ENCODE peak calls at places on chromosomes 7 and 10, in eight cellular contexts. V is upper lobe of left lung; F is ascending aorta; C is neural progenitor cell; H is OCI-LY7; E is spleen; Q is CD4-positive, alpha-beta T cell; K is GM20000. S is an unnamed sample.

GRCh38 chr7:33805630-33806233 is 99.6 kb upstream of the BMPER start:
- DNase-seq in H (no peak), V (no peak), K (no peak), C (no peak), F (no peak), E (no peak), Q (no peak), S (no peak)

GRCh38 chr10:111709630-111710029 is 473.9 kb downstream of the GPAM start:
- DNase-seq in H (no peak), E (no peak), C (no peak), Q (no peak), K (no peak), F (no peak), V (no peak), S (no peak)

GRCh38 chr10:70308121-70309060 is 24.6 kb upstream of the NPFFR1 start:
- DNase-seq in C (no peak), K (no peak), E (no peak), Q (no peak), F (no peak), V (no peak), H (no peak), S (no peak)

GRCh38 chr10:4720463-4720862 is 105.5 kb upstream of the AKR1E2 start:
- DNase-seq in C (no peak), V (no peak), Q (no peak), H (no peak), F (no peak), K (no peak), E (no peak), S (no peak)

GRCh38 chr7:148547946-148548345 is 42.6 kb upstream of the C7orf33 start:
- DNase-seq in V (no peak), C (no peak), E (no peak), H (no peak), K (no peak), Q (no peak), F (no peak), S (no peak)

GRCh38 chr10:121240011-121240410 is 358.2 kb downstream of the FGFR2 start:
- DNase-seq in H (no peak), F (no peak), E (no peak), Q (no peak), V (peak), K (no peak), C (no peak), S (no peak)

GRCh38 chr7:88566174-88566729 is 193.2 kb upstream of the ZNF804B start:
- DNase-seq in Q (no peak), F (no peak), H (no peak), E (no peak), C (no peak), V (no peak), K (no peak), S (no peak)

GRCh38 chr7:71900556-71900955 is 511.6 kb downstream of the CALN1 start:
- DNase-seq in H (no peak), C (no peak), K (no peak), F (no peak), V (no peak), E (no peak), Q (no peak), S (no peak)

GRCh38 chr10:47058961-47059391 is 147.7 kb downstream of the PTPN20 start:
- DNase-seq in E (peak), Q (no peak), V (no peak), F (no peak), C (no peak), K (no peak), H (no peak), S (no peak)

DNA sequence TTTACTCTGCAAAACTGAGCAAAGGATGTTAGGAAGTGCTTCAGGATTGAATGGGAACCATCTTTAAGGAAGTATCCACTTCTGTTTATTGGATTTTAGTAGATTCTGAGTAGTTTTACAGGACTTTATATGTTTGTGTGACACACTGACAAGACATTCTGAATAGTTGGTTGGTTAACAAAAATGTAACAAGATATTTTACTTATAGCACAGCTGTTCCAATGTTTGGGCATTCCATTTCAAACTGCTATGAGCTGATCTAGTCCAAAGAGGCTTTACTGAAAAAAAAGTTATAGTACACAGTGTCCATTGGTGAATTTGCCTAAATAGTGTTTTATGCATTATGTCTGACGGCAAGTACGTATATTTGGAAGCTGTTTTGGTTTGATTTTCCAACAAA is 99.1 kb downstream of the SAMD9 start:
- DNase-seq in F (no peak), H (no peak), K (no peak), Q (no peak), C (no peak), V (no peak), E (no peak), S (no peak)
- TF ChIP-seq CTCF in F (no peak), H (no peak), K (no peak), Q (no peak), C (no peak), V (no peak), E (no peak), S (no peak)

GRCh38 chr10:102120142-102120986 is at the start of gene LDB1:
- DNase-seq in Q (peak), C (peak), V (peak), F (no peak), H (peak), E (peak), K (peak), S (no peak)
- TF ChIP-seq CTCF in Q (no peak), C (no peak), V (no peak), F (no peak), H (peak), E (no peak), K (no peak), S (no peak)

DNA sequence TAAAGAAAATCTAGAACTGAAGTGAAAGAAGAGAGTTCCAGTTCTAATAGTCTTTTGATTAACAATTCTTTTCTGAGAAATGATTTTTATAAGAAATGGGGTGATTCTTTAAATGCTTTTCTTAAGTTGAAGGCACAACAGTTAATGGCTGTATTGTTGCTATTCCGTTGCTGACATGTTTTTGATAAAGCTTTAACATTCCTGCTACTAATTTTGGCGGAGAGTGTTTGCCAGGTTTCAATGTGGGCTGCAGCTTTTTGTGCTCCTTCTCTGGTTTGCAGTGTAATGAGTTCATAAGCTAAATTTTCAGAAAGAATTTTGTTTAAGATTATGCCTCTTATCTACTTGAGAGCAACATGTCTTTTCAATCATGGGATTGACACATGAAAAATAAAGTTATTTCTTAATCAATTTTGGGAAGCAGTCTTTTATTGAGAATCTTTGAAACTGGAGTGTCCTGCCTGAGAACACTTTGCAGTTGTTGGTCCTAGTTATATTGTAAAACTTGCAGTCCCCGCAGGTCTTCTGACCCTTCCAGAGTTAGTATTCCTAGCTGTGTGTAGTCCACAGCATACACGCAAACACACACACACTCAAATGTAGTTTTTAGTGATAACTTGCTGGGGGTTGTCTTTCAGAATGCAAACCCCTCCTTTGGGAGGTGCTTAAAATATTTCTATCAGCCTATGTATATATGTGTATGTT is 56.7 kb downstream of the COL17A1 start:
- DNase-seq in K (no peak), F (no peak), H (no peak), C (no peak), V (no peak), Q (no peak), E (no peak), S (no peak)
- TF ChIP-seq CTCF in K (no peak), F (no peak), H (no peak), C (no peak), V (no peak), Q (no peak), E (no peak), S (no peak)

DNA sequence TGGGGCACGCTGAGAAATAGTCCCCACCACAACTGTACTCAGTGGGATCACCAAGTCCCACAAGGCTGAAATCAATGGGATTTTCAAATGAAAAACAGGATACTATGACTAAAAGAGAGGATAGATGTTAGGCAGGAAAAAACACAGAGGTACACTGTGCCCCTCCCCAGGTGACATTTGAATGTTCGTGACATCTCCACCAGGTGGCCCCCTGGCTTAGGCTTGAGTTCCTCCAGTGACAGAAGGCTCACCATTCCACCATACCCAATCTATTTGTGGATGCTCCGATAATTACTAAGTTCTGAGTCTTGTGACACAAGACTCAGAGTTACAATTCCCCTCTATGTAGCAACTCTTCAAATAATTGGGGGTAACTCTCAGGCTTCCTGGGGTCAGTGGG is 77.5 kb upstream of the KCNMA1 start:
- DNase-seq in K (no peak), Q (no peak), V (no peak), H (peak), E (no peak), F (no peak), C (no peak), S (no peak)
- TF ChIP-seq CTCF in K (peak), Q (no peak), V (no peak), H (peak), E (no peak), F (no peak), C (peak), S (no peak)

GRCh38 chr7:106053109-106053508 is 59.0 kb downstream of the SYPL1 start:
- DNase-seq in K (no peak), F (no peak), H (no peak), V (no peak), C (peak), E (no peak), Q (no peak), S (no peak)
- TF ChIP-seq CTCF in K (no peak), F (no peak), H (no peak), V (no peak), C (peak), E (no peak), Q (no peak), S (no peak)

DNA sequence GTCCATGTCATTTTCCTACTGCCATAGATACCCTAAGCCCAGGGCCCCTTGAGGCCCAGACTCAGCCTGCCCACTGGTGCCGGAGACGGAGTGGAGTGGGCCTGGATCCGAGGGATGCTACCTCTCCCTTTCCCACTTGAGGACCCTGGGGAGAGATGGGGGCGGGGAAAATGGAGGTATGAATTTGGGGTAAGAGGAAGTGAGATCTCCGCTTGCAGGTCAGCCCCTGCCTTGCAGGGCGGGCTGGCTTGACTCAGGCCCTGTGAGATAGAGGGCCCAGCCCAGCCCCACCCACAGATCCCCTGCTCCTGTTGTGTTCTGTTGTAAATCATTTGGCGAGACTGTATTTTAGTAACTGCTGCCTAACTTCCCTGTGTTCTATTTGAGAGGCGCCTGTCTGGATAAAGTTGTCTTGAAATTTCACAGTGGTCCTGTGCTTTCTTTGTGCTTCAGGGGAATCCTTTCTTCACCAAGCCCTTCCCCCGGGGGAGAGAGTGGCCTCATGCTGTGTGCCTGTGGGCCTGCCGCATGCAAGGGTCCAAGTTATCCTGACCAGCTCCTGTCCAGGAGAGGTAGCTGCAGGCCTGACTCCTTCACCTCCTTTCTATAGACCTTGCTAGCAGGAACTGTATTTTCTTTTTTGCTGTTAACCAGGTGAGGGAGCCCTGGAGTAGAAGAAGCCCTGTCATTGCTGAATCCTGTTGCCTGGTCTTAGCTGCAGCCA is 13.3 kb downstream of the YKT6 start:
- DNase-seq in F (no peak), V (no peak), Q (no peak), C (peak), E (no peak), H (peak), K (peak), S (no peak)
- TF ChIP-seq CTCF in F (no peak), V (no peak), Q (no peak), C (peak), E (no peak), H (peak), K (peak), S (no peak)

GRCh38 chr10:24501312-24501711 is 222.4 kb downstream of the ARHGAP21 start:
- DNase-seq in H (no peak), C (no peak), F (no peak), E (no peak), V (no peak), Q (no peak), K (no peak), S (no peak)

GRCh38 chr10:24505759-24506158 is 217.9 kb downstream of the ARHGAP21 start:
- DNase-seq in K (no peak), C (no peak), V (peak), H (no peak), E (no peak), Q (no peak), F (no peak), S (no peak)

DNA sequence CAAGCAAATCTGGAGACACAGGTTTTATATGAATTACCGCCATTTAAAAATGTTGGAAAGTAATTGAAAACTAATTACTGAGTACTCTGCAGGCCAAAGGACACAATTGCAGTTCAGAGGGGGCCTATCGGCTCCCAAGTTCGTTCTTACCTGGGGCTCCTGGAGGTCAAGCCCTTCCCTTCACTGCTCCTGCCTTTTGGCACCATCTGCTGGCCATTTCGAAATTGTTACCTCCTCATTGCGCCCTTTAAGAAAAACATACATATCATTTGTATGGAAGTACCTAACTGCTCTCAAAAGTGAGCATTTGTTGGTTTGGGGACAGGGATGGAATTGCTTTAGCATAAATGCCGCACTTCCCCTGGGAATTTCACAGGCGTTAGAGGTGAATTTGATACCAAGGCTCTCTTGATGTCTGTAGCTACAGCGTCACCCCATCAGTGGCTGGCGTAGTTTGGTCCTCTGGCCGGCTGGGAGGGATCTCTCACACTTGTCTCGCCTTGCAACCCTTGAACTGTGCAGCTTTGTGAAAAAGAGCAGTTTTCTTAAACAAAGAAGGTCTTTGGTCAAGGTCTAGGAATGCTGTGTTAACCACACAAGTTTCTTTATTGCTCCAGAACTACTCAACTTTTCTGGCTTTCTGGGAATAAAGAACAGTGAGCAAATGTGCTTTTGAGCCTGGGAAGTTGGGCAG is 219.9 kb downstream of the ARHGAP21 start:
- DNase-seq in C (peak), E (no peak), Q (no peak), K (peak), F (no peak), H (peak), V (peak), S (no peak)
- TF ChIP-seq CTCF in C (peak), E (peak), Q (no peak), K (peak), F (peak), H (peak), V (peak), S (no peak)

DNA sequence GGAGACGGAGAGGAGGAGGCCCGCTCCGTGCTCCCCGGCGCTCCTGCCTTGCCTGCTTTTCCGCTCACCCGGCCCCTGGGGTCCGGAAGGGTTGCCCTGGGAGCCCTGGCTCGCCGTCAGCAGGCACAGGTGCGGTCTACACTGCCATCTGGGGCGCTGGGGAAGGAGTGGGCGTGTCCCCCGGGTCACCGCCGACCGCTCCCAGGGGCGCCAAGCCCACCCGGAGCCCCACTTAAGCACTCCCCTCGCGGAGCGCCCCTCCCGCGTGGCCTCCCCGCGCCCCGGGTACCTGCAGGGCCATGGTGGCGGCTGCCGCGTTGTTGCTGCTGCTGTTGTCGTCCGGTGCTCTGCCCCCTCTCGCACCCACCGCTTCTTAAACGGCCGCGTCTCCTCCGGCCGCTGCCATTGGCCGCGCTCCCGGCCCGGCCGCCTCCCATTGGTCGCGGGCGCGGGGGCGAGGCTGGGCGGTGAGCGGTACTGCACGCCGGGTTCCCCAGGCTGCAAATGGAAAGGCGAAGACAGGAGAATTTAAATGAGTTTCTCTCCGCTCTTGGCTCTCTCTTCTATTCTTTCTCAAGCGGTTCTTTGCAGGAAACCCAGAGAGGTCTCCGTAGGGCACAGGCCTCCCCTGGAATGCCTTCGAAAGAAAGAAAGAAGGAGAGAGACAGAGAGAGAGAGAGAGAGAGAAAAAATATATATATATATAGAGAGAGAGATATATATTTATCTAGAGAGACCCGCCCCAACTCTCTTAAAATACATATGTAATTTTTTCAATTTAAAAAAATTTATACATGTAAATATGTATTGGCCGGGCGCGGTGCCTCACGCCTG is at the start of gene ACBD7:
- DNase-seq in K (peak), Q (peak), F (no peak), C (peak), V (peak), H (peak), E (peak), S (peak)
- TF ChIP-seq CTCF in K (no peak), Q (peak), F (peak), C (peak), V (peak), H (peak), E (peak), S (no peak)

DNA sequence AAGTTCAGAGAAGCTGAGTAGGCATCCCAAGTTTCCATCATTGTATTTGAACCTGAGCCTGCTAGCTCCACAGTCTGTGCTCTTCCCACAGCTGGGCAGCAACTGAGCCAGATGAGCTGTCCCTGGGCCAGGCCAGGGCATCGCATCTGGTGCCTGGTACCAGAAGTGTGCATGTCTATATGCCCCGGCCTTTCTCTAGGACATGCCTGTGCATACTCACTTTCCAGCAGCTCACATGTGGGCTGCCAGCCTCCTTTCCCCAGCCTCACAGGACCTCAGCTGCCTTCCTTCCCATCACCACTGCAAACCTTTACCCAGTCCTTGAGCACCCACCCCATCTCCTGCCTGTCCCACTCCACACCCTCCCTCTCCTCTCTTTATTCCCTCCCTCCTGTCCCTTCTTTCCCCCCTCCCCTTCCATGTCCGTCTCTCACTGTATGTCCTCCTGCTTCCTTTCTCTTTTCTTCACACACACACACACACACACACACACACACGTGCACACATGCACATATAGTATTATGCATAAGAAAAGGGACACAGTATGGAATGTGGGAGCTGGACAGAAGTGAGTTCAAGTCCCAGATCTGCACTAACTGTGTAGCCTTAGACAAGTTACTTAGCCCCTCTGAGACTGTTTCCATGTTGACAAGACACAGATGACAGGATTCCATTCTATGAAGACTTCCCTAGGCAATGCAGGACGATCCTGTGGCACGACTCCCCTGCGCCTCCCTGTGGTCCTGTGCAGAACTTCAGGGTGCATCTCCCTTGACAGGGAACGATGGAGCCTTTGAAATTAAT is 10.9 kb downstream of the CDHR1 start:
- DNase-seq in K (peak), V (peak), F (no peak), H (peak), C (peak), E (peak), Q (peak), S (no peak)
- TF ChIP-seq CTCF in K (peak), V (peak), F (peak), H (peak), C (peak), E (peak), Q (peak), S (no peak)

GRCh38 chr10:87505366-87506113 is 847 bp downstream of the MINPP1 start:
- DNase-seq in V (peak), H (peak), Q (peak), C (peak), F (no peak), E (peak), K (peak), S (no peak)
- TF ChIP-seq CTCF in V (no peak), H (peak), Q (peak), C (peak), F (peak), E (no peak), K (peak), S (no peak)